ENCODE peak calls at places on chromosomes 6 and 20, in eight cellular contexts. J is SK-N-SH, T is GM23248, R is AG09319, Z is heart left ventricle, I is neuronal stem cell, V is iris pigment epithelial cell, X is NCI-H1092. P is an unnamed sample.

GRCh38 chr6:11043961-11044711 is at the start of gene ELOVL2:
- DNase-seq in J (peak; percentile 95), R (no peak), V (peak; percentile 28), X (no peak), T (peak; percentile 74), Z (peak; percentile 32), I (peak; percentile 48), P (peak; percentile 43)

GRCh38 chr6:28137458-28138020 is 4.1 kb upstream of the ZKSCAN8 start:
- DNase-seq in X (no peak), T (peak; percentile 48), Z (no peak), V (no peak), I (no peak), J (no peak), R (no peak), P (no peak)

GRCh38 chr6:159056432-159056831 is 11.6 kb upstream of the TAGAP start:
- DNase-seq in R (no peak), V (no peak), X (no peak), I (no peak), J (no peak), T (no peak), Z (no peak), P (no peak)

GRCh38 chr6:6842301-6842700 is 253.8 kb downstream of the LY86 start:
- DNase-seq in T (no peak), J (no peak), R (no peak), I (no peak), V (no peak), X (no peak), Z (no peak), P (no peak)

GRCh38 chr6:74690365-74690764 is 515.5 kb downstream of the COL12A1 start:
- DNase-seq in J (no peak), V (peak; percentile 24), T (no peak), I (no peak), R (no peak), Z (no peak), X (no peak), P (no peak)

GRCh38 chr20:61802721-61803311 is 262.9 kb downstream of the TAF4 start:
- DNase-seq in R (no peak), T (no peak), X (no peak), V (no peak), I (no peak), J (no peak), Z (no peak), P (no peak)

GRCh38 chr6:107115695-107116327 is 496 bp upstream of the BEND3 start:
- DNase-seq in J (peak; percentile 85), V (peak; percentile 31), Z (peak; percentile 30), T (peak; percentile 67), R (no peak), I (peak; percentile 67), X (peak; percentile 68), P (peak; percentile 67)

GRCh38 chr6:44540881-44541280 is 153.4 kb downstream of the CDC5L start:
- DNase-seq in T (no peak), X (no peak), R (no peak), I (no peak), J (no peak), Z (no peak), V (no peak), P (no peak)

GRCh38 chr6:16684896-16685554 is 76.2 kb downstream of the ATXN1 start:
- DNase-seq in J (no peak), Z (no peak), R (no peak), V (peak; percentile 82), X (no peak), T (peak; percentile 93), I (no peak), P (no peak)

GRCh38 chr6:70241991-70242420 is 60.9 kb downstream of the COL9A1 start:
- DNase-seq in T (no peak), V (no peak), Z (no peak), X (no peak), J (no peak), R (no peak), I (no peak), P (no peak)

GRCh38 chr6:3750324-3751018 is 1.0 kb downstream of the PXDC1 start:
- DNase-seq in Z (peak; percentile 90), R (no peak), I (peak; percentile 31), X (no peak), J (peak; percentile 64), T (peak; percentile 91), V (peak; percentile 85), P (no peak)

GRCh38 chr6:112939543-112939942 is 592.4 kb downstream of the RFPL4B start:
- DNase-seq in I (no peak), Z (no peak), V (no peak), T (no peak), R (no peak), X (peak; percentile 25), J (peak; percentile 17), P (peak; percentile 28)

GRCh38 chr6:21731411-21732031 is 138.0 kb downstream of the SOX4 start:
- DNase-seq in I (no peak), V (peak; percentile 59), R (no peak), J (no peak), X (no peak), T (peak; percentile 51), Z (no peak), P (no peak)

GRCh38 chr6:1247058-1247457 is 64.8 kb upstream of the FOXQ1 start:
- DNase-seq in J (no peak), I (no peak), Z (no peak), R (no peak), V (no peak), T (no peak), X (no peak), P (no peak)

GRCh38 chr6:4607026-4607704 is 169.0 kb upstream of the CDYL start:
- DNase-seq in J (no peak), V (peak; percentile 68), I (no peak), T (peak; percentile 64), Z (no peak), R (no peak), X (peak; percentile 50), P (peak; percentile 93)

GRCh38 chr6:169868458-169868857 is 117.0 kb downstream of the ERMARD start:
- DNase-seq in R (no peak), T (peak; percentile 20), V (no peak), Z (peak; percentile 28), I (no peak), J (no peak), X (no peak), P (no peak)

GRCh38 chr20:62816879-62817873 is at the start of gene COL9A3:
- DNase-seq in V (no peak), T (peak; percentile 36), X (no peak), R (no peak), Z (no peak), I (no peak), J (peak; percentile 72), P (no peak)

GRCh38 chr6:90351696-90352095 is 55.1 kb upstream of the BACH2 start:
- DNase-seq in T (peak; percentile 61), R (no peak), Z (no peak), X (no peak), I (no peak), V (peak; percentile 89), J (no peak), P (no peak)

GRCh38 chr6:135300576-135300975 is 119.5 kb downstream of the MYB start:
- DNase-seq in J (no peak), T (peak; percentile 54), I (no peak), V (peak; percentile 7), Z (no peak), R (no peak), X (no peak), P (no peak)

GRCh38 chr20:36465109-36466080 is 75.9 kb upstream of the MYL9 start:
- DNase-seq in T (peak; percentile 97), I (no peak), R (peak; percentile 65), V (peak; percentile 87), X (no peak), Z (no peak), J (no peak), P (peak; percentile 39)

GRCh38 chr20:41116282-41116960 is 20.9 kb upstream of the PLCG1 start:
- DNase-seq in V (no peak), I (no peak), X (no peak), Z (no peak), R (no peak), J (no peak), T (no peak), P (no peak)

GRCh38 chr20:38111366-38112232 is 53.5 kb downstream of the TGM2 start:
- DNase-seq in V (no peak), X (no peak), I (no peak), Z (no peak), J (no peak), R (no peak), T (no peak), P (no peak)

P was measured in NCI-H446.